ENCODE peak calls at places on chromosomes 13 and 19, in nine cellular contexts. F is A549, Y is GM23338, D is Panc1, U is K562, R is HCT116, K is SK-N-SH, A is HepG2, T is GM12878. I is an unnamed sample.
A peak's percentile ranks its signal among the peaks of the same experiment; 100 is the strongest.

GRCh38 chr19:35557539-35558399 is 5.7 kb downstream of the ATP4A start:
- DNase-seq in F (peak; percentile 89), Y (peak; percentile 95), D (no peak), U (peak; percentile 91), R (peak; percentile 51), K (peak; percentile 96), A (no peak), T (no peak), I (no peak)

GRCh38 chr19:5987077-5987818 is 9.3 kb upstream of the RANBP3 start:
- DNase-seq in F (peak; percentile 78), Y (peak; percentile 94), D (peak; percentile 57), U (peak; percentile 87), R (peak; percentile 60), K (peak; percentile 79), A (peak; percentile 90), T (peak; percentile 19), I (peak; percentile 71)

GRCh38 chr13:24741016-24741662 is 22.8 kb upstream of the RNF17 start:
- DNase-seq in F (peak; percentile 17), Y (peak; percentile 39), D (no peak), U (peak; percentile 49), R (no peak), K (no peak), A (peak; percentile 10), T (no peak), I (no peak)

GRCh38 chr13:76519685-76520084 is 366.5 kb downstream of the KCTD12 start:
- DNase-seq in F (no peak), Y (no peak), D (no peak), U (no peak), R (no peak), K (no peak), A (no peak), T (no peak), I (no peak)

GRCh38 chr19:48745208-48745995 is 1.3 kb downstream of the IZUMO1 start:
- DNase-seq in F (peak; percentile 80), Y (peak; percentile 94), D (no peak), U (peak; percentile 85), R (no peak), K (peak; percentile 78), A (peak; percentile 51), T (no peak), I (peak; percentile 54)

GRCh38 chr19:40740747-40741146 is 9.5 kb downstream of the ACTMAP start:
- DNase-seq in F (no peak), Y (no peak), D (no peak), U (no peak), R (no peak), K (no peak), A (no peak), T (no peak), I (no peak)

GRCh38 chr19:16382775-16383543 is 58.3 kb downstream of the KLF2 start:
- DNase-seq in F (peak; percentile 81), Y (peak; percentile 91), D (peak; percentile 39), U (peak; percentile 82), R (peak; percentile 56), K (peak; percentile 78), A (peak; percentile 36), T (no peak), I (peak; percentile 69)

GRCh38 chr13:50358715-50359367 is 343.6 kb downstream of the KCNRG start:
- DNase-seq in F (no peak), Y (no peak), D (no peak), U (no peak), R (no peak), K (no peak), A (no peak), T (no peak), I (no peak)

GRCh38 chr19:35084078-35084762 is 31.4 kb upstream of the FXYD3 start:
- DNase-seq in F (no peak), Y (no peak), D (no peak), U (no peak), R (no peak), K (no peak), A (no peak), T (no peak), I (no peak)

GRCh38 chr19:4988770-4989251 is 19.9 kb downstream of the KDM4B start:
- DNase-seq in F (no peak), Y (no peak), D (no peak), U (no peak), R (no peak), K (no peak), A (no peak), T (no peak), I (no peak)

GRCh38 chr19:50899549-50899948 is 11.6 kb downstream of the KLK4 start:
- DNase-seq in F (no peak), Y (no peak), D (no peak), U (no peak), R (no peak), K (no peak), A (no peak), T (no peak), I (peak; percentile 14)

GRCh38 chr13:73076013-73076412 is 17.2 kb downstream of the KLF5 start:
- DNase-seq in F (no peak), Y (no peak), D (no peak), U (no peak), R (no peak), K (no peak), A (no peak), T (no peak), I (no peak)

GRCh38 chr13:28492527-28493367 is 2.2 kb downstream of the FLT1 start:
- DNase-seq in F (no peak), Y (peak; percentile 63), D (no peak), U (no peak), R (no peak), K (no peak), A (no peak), T (peak; percentile 28), I (no peak)

GRCh38 chr13:20489185-20489820 is 36.4 kb downstream of the CRYL1 start:
- DNase-seq in F (no peak), Y (no peak), D (peak; percentile 39), U (no peak), R (peak; percentile 49), K (no peak), A (no peak), T (no peak), I (no peak)

GRCh38 chr13:109995578-109995977 is 209.2 kb upstream of the IRS2 start:
- DNase-seq in F (no peak), Y (no peak), D (no peak), U (no peak), R (no peak), K (no peak), A (no peak), T (no peak), I (no peak)

GRCh38 chr13:109998808-109999528 is 212.6 kb upstream of the IRS2 start:
- DNase-seq in F (peak; percentile 89), Y (no peak), D (no peak), U (no peak), R (no peak), K (no peak), A (no peak), T (no peak), I (no peak)

GRCh38 chr13:109996404-109996960 is 210.1 kb upstream of the IRS2 start:
- DNase-seq in F (no peak), Y (no peak), D (no peak), U (no peak), R (no peak), K (no peak), A (no peak), T (no peak), I (no peak)

GRCh38 chr13:109999659-110000533 is 213.5 kb upstream of the IRS2 start:
- DNase-seq in F (no peak), Y (peak; percentile 3), D (no peak), U (no peak), R (no peak), K (no peak), A (no peak), T (no peak), I (no peak)

GRCh38 chr13:109998030-109998429 is 211.6 kb upstream of the IRS2 start:
- DNase-seq in F (no peak), Y (no peak), D (no peak), U (no peak), R (no peak), K (no peak), A (no peak), T (no peak), I (no peak)
- H3K27ac ChIP-seq in F (peak overlapping the region; percentile 42), Y (no peak overlapping the region), D (no peak overlapping the region), U (no peak overlapping the region), R (no peak overlapping the region), K (no peak overlapping the region), A (no peak overlapping the region), T (no peak overlapping the region), I (no peak overlapping the region)

GRCh38 chr19:44141191-44142013 is at the start of gene ZNF234:
- DNase-seq in F (peak; percentile 87), Y (peak; percentile 76), D (peak; percentile 42), U (peak; percentile 65), R (peak; percentile 33), K (peak; percentile 88), A (peak; percentile 73), T (peak; percentile 40), I (peak; percentile 50)
- TF ChIP-seq REST in F (no peak), Y (no peak), D (no peak), U (no peak), R (no peak), K (no peak), A (no peak), T (no peak), I (no peak)

DNA sequence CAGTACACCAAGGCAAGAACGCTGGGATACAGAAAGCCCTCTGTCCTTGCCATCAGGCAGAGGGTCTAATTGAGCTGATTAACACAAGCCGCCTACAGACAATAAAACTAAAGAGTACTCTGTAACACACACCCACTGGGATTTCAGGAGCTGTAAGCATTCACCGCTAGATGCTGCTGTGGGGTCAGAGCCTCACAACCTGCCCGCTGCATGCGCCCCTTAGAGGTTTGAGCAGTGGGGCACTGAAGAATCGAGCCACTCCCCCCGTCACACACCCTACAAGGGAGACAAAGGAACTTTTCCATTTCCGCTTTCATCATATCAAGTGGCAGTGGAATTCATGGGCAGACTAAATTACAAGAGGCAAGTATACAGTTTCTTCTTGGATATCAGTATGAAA is 1080.6 kb downstream of the PCDH17 start:
- DNase-seq in F (peak; percentile 0), Y (peak; percentile 74), D (no peak), U (no peak), R (no peak), K (no peak), A (no peak), T (no peak), I (no peak)
- TF ChIP-seq CTCF in F (no peak), Y (peak; percentile 83), D (no peak), U (no peak), R (no peak), K (no peak), A (no peak), T (no peak), I (no peak)

GRCh38 chr13:33051632-33052031 is 35.4 kb downstream of the KL start:
- DNase-seq in F (no peak), Y (no peak), D (no peak), U (no peak), R (no peak), K (no peak), A (no peak), T (peak; percentile 66), I (no peak)

GRCh38 chr13:33050161-33050560 is 33.9 kb downstream of the KL start:
- DNase-seq in F (no peak), Y (no peak), D (no peak), U (no peak), R (no peak), K (no peak), A (no peak), T (no peak), I (no peak)

GRCh38 chr13:33057019-33057785 is 41.0 kb downstream of the KL start:
- DNase-seq in F (peak; percentile 19), Y (peak; percentile 58), D (no peak), U (peak; percentile 5), R (no peak), K (peak; percentile 47), A (peak; percentile 29), T (no peak), I (no peak)

GRCh38 chr13:33053397-33054066 is 37.3 kb downstream of the KL start:
- DNase-seq in F (no peak), Y (no peak), D (no peak), U (no peak), R (no peak), K (no peak), A (peak; percentile 85), T (no peak), I (no peak)

GRCh38 chr13:33052446-33052845 is 36.2 kb downstream of the KL start:
- DNase-seq in F (no peak), Y (no peak), D (no peak), U (no peak), R (no peak), K (no peak), A (no peak), T (no peak), I (no peak)
- H3K27ac ChIP-seq in F (no peak overlapping the region), Y (no peak overlapping the region), D (no peak overlapping the region), U (no peak overlapping the region), R (no peak overlapping the region), K (no peak overlapping the region), A (no peak overlapping the region), T (no peak overlapping the region), I (no peak overlapping the region)